ENCODE peak calls at places on chromosomes 5 and 9, in nine cellular contexts. One of them, this sample, is unnamed.

GRCh38 chr5:132473019-132473531 is 17.5 kb downstream of the IRF1 start:
- DNase-seq in left ventricle myocardium inferior: peak; percentile 14
- DNase-seq in endothelial cell of umbilical vein: no peak
- DNase-seq in mammary epithelial cell: no peak
- DNase-seq in breast epithelium: no peak
- DNase-seq in pancreas: peak; percentile 29
- DNase-seq in HCT116: no peak
- DNase-seq in GM23338: no peak
- DNase-seq in Peyer's patch: peak; percentile 94
- DNase-seq in this sample: no peak

GRCh38 chr5:90598300-90598699 is 39.7 kb downstream of the ADGRV1 start:
- DNase-seq in left ventricle myocardium inferior: no peak
- DNase-seq in endothelial cell of umbilical vein: no peak
- DNase-seq in mammary epithelial cell: no peak
- DNase-seq in breast epithelium: no peak
- DNase-seq in pancreas: no peak
- DNase-seq in HCT116: no peak
- DNase-seq in GM23338: peak; percentile 25
- DNase-seq in Peyer's patch: no peak
- DNase-seq in this sample: no peak

GRCh38 chr9:113546566-113546965 is 83.0 kb downstream of the RGS3 start:
- DNase-seq in left ventricle myocardium inferior: no peak
- DNase-seq in endothelial cell of umbilical vein: peak; percentile 36
- DNase-seq in mammary epithelial cell: no peak
- DNase-seq in breast epithelium: no peak
- DNase-seq in pancreas: peak; percentile 20
- DNase-seq in HCT116: no peak
- DNase-seq in GM23338: no peak
- DNase-seq in Peyer's patch: peak; percentile 23
- DNase-seq in this sample: no peak

GRCh38 chr5:6399978-6400910 is 21.9 kb upstream of the MED10 start:
- DNase-seq in left ventricle myocardium inferior: no peak
- DNase-seq in endothelial cell of umbilical vein: no peak
- DNase-seq in mammary epithelial cell: peak; percentile 91
- DNase-seq in breast epithelium: no peak
- DNase-seq in pancreas: no peak
- DNase-seq in HCT116: no peak
- DNase-seq in GM23338: no peak
- DNase-seq in Peyer's patch: no peak
- DNase-seq in this sample: peak; percentile 65

GRCh38 chr9:19985081-19985480 is 196.2 kb upstream of the SLC24A2 start:
- DNase-seq in left ventricle myocardium inferior: no peak
- DNase-seq in endothelial cell of umbilical vein: no peak
- DNase-seq in mammary epithelial cell: no peak
- DNase-seq in breast epithelium: no peak
- DNase-seq in pancreas: no peak
- DNase-seq in HCT116: no peak
- DNase-seq in GM23338: no peak
- DNase-seq in Peyer's patch: no peak
- DNase-seq in this sample: no peak

GRCh38 chr5:139747583-139748504 is 47.8 kb upstream of the PSD2 start:
- DNase-seq in left ventricle myocardium inferior: peak; percentile 49
- DNase-seq in endothelial cell of umbilical vein: peak; percentile 21
- DNase-seq in mammary epithelial cell: no peak
- DNase-seq in breast epithelium: peak; percentile 47
- DNase-seq in pancreas: peak; percentile 79
- DNase-seq in HCT116: no peak
- DNase-seq in GM23338: peak; percentile 70
- DNase-seq in Peyer's patch: peak; percentile 85
- DNase-seq in this sample: no peak

GRCh38 chr9:97740848-97741821 is 44.0 kb upstream of the XPA start:
- DNase-seq in left ventricle myocardium inferior: peak; percentile 65
- DNase-seq in endothelial cell of umbilical vein: peak; percentile 33
- DNase-seq in mammary epithelial cell: peak; percentile 66
- DNase-seq in breast epithelium: peak; percentile 37
- DNase-seq in pancreas: peak; percentile 85
- DNase-seq in HCT116: no peak
- DNase-seq in GM23338: peak; percentile 89
- DNase-seq in Peyer's patch: peak; percentile 52
- DNase-seq in this sample: no peak

GRCh38 chr9:136937186-136938001 is 7.1 kb downstream of the FBXW5 start:
- DNase-seq in left ventricle myocardium inferior: no peak
- DNase-seq in endothelial cell of umbilical vein: no peak
- DNase-seq in mammary epithelial cell: no peak
- DNase-seq in breast epithelium: no peak
- DNase-seq in pancreas: no peak
- DNase-seq in HCT116: no peak
- DNase-seq in GM23338: no peak
- DNase-seq in Peyer's patch: no peak
- DNase-seq in this sample: no peak

GRCh38 chr9:107299437-107299836 is 16.4 kb downstream of the RAD23B start:
- DNase-seq in left ventricle myocardium inferior: no peak
- DNase-seq in endothelial cell of umbilical vein: peak; percentile 33
- DNase-seq in mammary epithelial cell: no peak
- DNase-seq in breast epithelium: no peak
- DNase-seq in pancreas: no peak
- DNase-seq in HCT116: no peak
- DNase-seq in GM23338: no peak
- DNase-seq in Peyer's patch: no peak
- DNase-seq in this sample: no peak

GRCh38 chr9:130345009-130345992 is 79.7 kb downstream of the HMCN2 start:
- DNase-seq in left ventricle myocardium inferior: no peak
- DNase-seq in endothelial cell of umbilical vein: no peak
- DNase-seq in mammary epithelial cell: no peak
- DNase-seq in breast epithelium: no peak
- DNase-seq in pancreas: no peak
- DNase-seq in HCT116: no peak
- DNase-seq in GM23338: no peak
- DNase-seq in Peyer's patch: no peak
- DNase-seq in this sample: no peak

GRCh38 chr9:127930298-127931091 is at the start of gene PIP5KL1:
- DNase-seq in left ventricle myocardium inferior: peak; percentile 87
- DNase-seq in endothelial cell of umbilical vein: peak; percentile 84
- DNase-seq in mammary epithelial cell: peak; percentile 71
- DNase-seq in breast epithelium: peak; percentile 65
- DNase-seq in pancreas: peak; percentile 84
- DNase-seq in HCT116: peak; percentile 52
- DNase-seq in GM23338: peak; percentile 96
- DNase-seq in Peyer's patch: peak; percentile 89
- DNase-seq in this sample: no peak

GRCh38 chr9:89929721-89930480 is 325.1 kb downstream of the GADD45G start:
- DNase-seq in left ventricle myocardium inferior: peak; percentile 34
- DNase-seq in endothelial cell of umbilical vein: no peak
- DNase-seq in mammary epithelial cell: peak; percentile 64
- DNase-seq in breast epithelium: no peak
- DNase-seq in pancreas: no peak
- DNase-seq in HCT116: no peak
- DNase-seq in GM23338: no peak
- DNase-seq in Peyer's patch: no peak
- DNase-seq in this sample: no peak
- H3K27ac ChIP-seq in left ventricle myocardium inferior: peak overlapping the region; percentile 37
- H3K27ac ChIP-seq in endothelial cell of umbilical vein: no peak overlapping the region
- H3K27ac ChIP-seq in mammary epithelial cell: no peak overlapping the region
- H3K27ac ChIP-seq in breast epithelium: no peak overlapping the region
- H3K27ac ChIP-seq in pancreas: no peak overlapping the region
- H3K27ac ChIP-seq in HCT116: no peak overlapping the region
- H3K27ac ChIP-seq in GM23338: no peak overlapping the region
- H3K27ac ChIP-seq in Peyer's patch: no peak overlapping the region
- H3K27ac ChIP-seq in this sample: no peak overlapping the region

GRCh38 chr5:142102980-142103379 is 5.6 kb upstream of the NDFIP1 start:
- DNase-seq in left ventricle myocardium inferior: no peak
- DNase-seq in endothelial cell of umbilical vein: no peak
- DNase-seq in mammary epithelial cell: no peak
- DNase-seq in breast epithelium: no peak
- DNase-seq in pancreas: no peak
- DNase-seq in HCT116: no peak
- DNase-seq in GM23338: no peak
- DNase-seq in Peyer's patch: no peak
- DNase-seq in this sample: no peak

GRCh38 chr5:142108432-142109355 is at the start of gene NDFIP1:
- DNase-seq in left ventricle myocardium inferior: peak; percentile 90
- DNase-seq in endothelial cell of umbilical vein: peak; percentile 85
- DNase-seq in mammary epithelial cell: peak; percentile 83
- DNase-seq in breast epithelium: peak; percentile 75
- DNase-seq in pancreas: peak; percentile 96
- DNase-seq in HCT116: peak; percentile 28
- DNase-seq in GM23338: peak; percentile 89
- DNase-seq in Peyer's patch: peak; percentile 93
- DNase-seq in this sample: no peak

GRCh38 chr5:142107729-142108431 is 699 bp upstream of the NDFIP1 start:
- DNase-seq in left ventricle myocardium inferior: no peak
- DNase-seq in endothelial cell of umbilical vein: no peak
- DNase-seq in mammary epithelial cell: no peak
- DNase-seq in breast epithelium: no peak
- DNase-seq in pancreas: no peak
- DNase-seq in HCT116: no peak
- DNase-seq in GM23338: no peak
- DNase-seq in Peyer's patch: no peak
- DNase-seq in this sample: no peak

GRCh38 chr5:142104491-142104890 is 4.1 kb upstream of the NDFIP1 start:
- DNase-seq in left ventricle myocardium inferior: no peak
- DNase-seq in endothelial cell of umbilical vein: no peak
- DNase-seq in mammary epithelial cell: no peak
- DNase-seq in breast epithelium: no peak
- DNase-seq in pancreas: no peak
- DNase-seq in HCT116: no peak
- DNase-seq in GM23338: no peak
- DNase-seq in Peyer's patch: no peak
- DNase-seq in this sample: no peak

GRCh38 chr5:142106061-142106460 is 2.5 kb upstream of the NDFIP1 start:
- DNase-seq in left ventricle myocardium inferior: no peak
- DNase-seq in endothelial cell of umbilical vein: no peak
- DNase-seq in mammary epithelial cell: no peak
- DNase-seq in breast epithelium: no peak
- DNase-seq in pancreas: no peak
- DNase-seq in HCT116: no peak
- DNase-seq in GM23338: no peak
- DNase-seq in Peyer's patch: no peak
- DNase-seq in this sample: no peak
- H3K27ac ChIP-seq in left ventricle myocardium inferior: peak overlapping the region; percentile 95
- H3K27ac ChIP-seq in endothelial cell of umbilical vein: no peak overlapping the region
- H3K27ac ChIP-seq in mammary epithelial cell: no peak overlapping the region
- H3K27ac ChIP-seq in breast epithelium: peak overlapping the region; percentile 54
- H3K27ac ChIP-seq in pancreas: no peak overlapping the region
- H3K27ac ChIP-seq in HCT116: no peak overlapping the region
- H3K27ac ChIP-seq in GM23338: no peak overlapping the region
- H3K27ac ChIP-seq in Peyer's patch: no peak overlapping the region
- H3K27ac ChIP-seq in this sample: no peak overlapping the region

GRCh38 chr5:175384724-175385552 is 59.0 kb downstream of the DRD1 start:
- DNase-seq in left ventricle myocardium inferior: no peak
- DNase-seq in endothelial cell of umbilical vein: no peak
- DNase-seq in mammary epithelial cell: no peak
- DNase-seq in breast epithelium: no peak
- DNase-seq in pancreas: no peak
- DNase-seq in HCT116: no peak
- DNase-seq in GM23338: no peak
- DNase-seq in Peyer's patch: no peak
- DNase-seq in this sample: no peak

GRCh38 chr5:175388531-175388930 is 55.5 kb downstream of the DRD1 start:
- DNase-seq in left ventricle myocardium inferior: no peak
- DNase-seq in endothelial cell of umbilical vein: no peak
- DNase-seq in mammary epithelial cell: no peak
- DNase-seq in breast epithelium: no peak
- DNase-seq in pancreas: no peak
- DNase-seq in HCT116: no peak
- DNase-seq in GM23338: no peak
- DNase-seq in Peyer's patch: no peak
- DNase-seq in this sample: no peak

GRCh38 chr5:175386526-175386925 is 57.5 kb downstream of the DRD1 start:
- DNase-seq in left ventricle myocardium inferior: no peak
- DNase-seq in endothelial cell of umbilical vein: no peak
- DNase-seq in mammary epithelial cell: no peak
- DNase-seq in breast epithelium: no peak
- DNase-seq in pancreas: no peak
- DNase-seq in HCT116: no peak
- DNase-seq in GM23338: no peak
- DNase-seq in Peyer's patch: no peak
- DNase-seq in this sample: no peak

GRCh38 chr5:175385691-175386360 is 58.2 kb downstream of the DRD1 start:
- DNase-seq in left ventricle myocardium inferior: no peak
- DNase-seq in endothelial cell of umbilical vein: no peak
- DNase-seq in mammary epithelial cell: no peak
- DNase-seq in breast epithelium: no peak
- DNase-seq in pancreas: no peak
- DNase-seq in HCT116: no peak
- DNase-seq in GM23338: no peak
- DNase-seq in Peyer's patch: no peak
- DNase-seq in this sample: peak; percentile 53

GRCh38 chr5:175387144-175387543 is 56.8 kb downstream of the DRD1 start:
- DNase-seq in left ventricle myocardium inferior: no peak
- DNase-seq in endothelial cell of umbilical vein: no peak
- DNase-seq in mammary epithelial cell: no peak
- DNase-seq in breast epithelium: no peak
- DNase-seq in pancreas: no peak
- DNase-seq in HCT116: no peak
- DNase-seq in GM23338: no peak
- DNase-seq in Peyer's patch: no peak
- DNase-seq in this sample: no peak
- H3K27ac ChIP-seq in left ventricle myocardium inferior: no peak overlapping the region
- H3K27ac ChIP-seq in endothelial cell of umbilical vein: no peak overlapping the region
- H3K27ac ChIP-seq in mammary epithelial cell: no peak overlapping the region
- H3K27ac ChIP-seq in breast epithelium: no peak overlapping the region
- H3K27ac ChIP-seq in pancreas: no peak overlapping the region
- H3K27ac ChIP-seq in HCT116: no peak overlapping the region
- H3K27ac ChIP-seq in GM23338: no peak overlapping the region
- H3K27ac ChIP-seq in Peyer's patch: no peak overlapping the region
- H3K27ac ChIP-seq in this sample: no peak overlapping the region

GRCh38 chr5:73938938-73939320 is 312.9 kb downstream of the ARHGEF28 start:
- DNase-seq in left ventricle myocardium inferior: no peak
- DNase-seq in endothelial cell of umbilical vein: no peak
- DNase-seq in mammary epithelial cell: no peak
- DNase-seq in breast epithelium: no peak
- DNase-seq in pancreas: no peak
- DNase-seq in HCT116: no peak
- DNase-seq in GM23338: no peak
- DNase-seq in Peyer's patch: no peak
- DNase-seq in this sample: no peak
- H3K27ac ChIP-seq in left ventricle myocardium inferior: no peak overlapping the region
- H3K27ac ChIP-seq in endothelial cell of umbilical vein: no peak overlapping the region
- H3K27ac ChIP-seq in mammary epithelial cell: peak overlapping the region; percentile 90
- H3K27ac ChIP-seq in breast epithelium: peak overlapping the region; percentile 92
- H3K27ac ChIP-seq in pancreas: peak overlapping the region; percentile 53
- H3K27ac ChIP-seq in HCT116: no peak overlapping the region
- H3K27ac ChIP-seq in GM23338: no peak overlapping the region
- H3K27ac ChIP-seq in Peyer's patch: no peak overlapping the region
- H3K27ac ChIP-seq in this sample: peak overlapping the region; percentile 92